ENCODE peak calls at places on chromosome 15, in four cellular contexts. D is left ventricle myocardium inferior, E is cardiac fibroblast, H is heart left ventricle. M is an unnamed sample.

GRCh38 chr15:75731248-75732100 is 18.8 kb upstream of the CSPG4 start:
- DNase-seq in D (peak), E (peak), H (peak), M (peak)

GRCh38 chr15:78457101-78457500 is 19.1 kb downstream of the IREB2 start:
- DNase-seq in D (no peak), E (peak), H (no peak), M (no peak)

GRCh38 chr15:80436511-80437307 is 32.5 kb downstream of the ARNT2 start:
- DNase-seq in D (no peak), E (peak), H (no peak), M (no peak)

GRCh38 chr15:89051875-89052274 is 36.4 kb upstream of the ABHD2 start:
- DNase-seq in D (no peak), E (peak), H (no peak), M (no peak)

GRCh38 chr15:43510230-43511011 is 7.0 kb upstream of the MAP1A start:
- DNase-seq in D (peak), E (peak), H (peak), M (peak)

GRCh38 chr15:97804950-97805349 is 155.6 kb upstream of the ARRDC4 start:
- DNase-seq in D (no peak), E (no peak), H (no peak), M (no peak)

GRCh38 chr15:79615754-79616153 is 183.6 kb downstream of the MINAR1 start:
- DNase-seq in D (peak), E (no peak), H (peak), M (peak)

GRCh38 chr15:50166216-50166615 is 15.8 kb upstream of the SLC27A2 start:
- DNase-seq in D (no peak), E (peak), H (no peak), M (no peak)

GRCh38 chr15:26472661-26473060 is 300.2 kb downstream of the GABRB3 start:
- DNase-seq in D (no peak), E (no peak), H (no peak), M (no peak)

GRCh38 chr15:45536951-45537350 is 14.4 kb upstream of the SLC30A4 start:
- DNase-seq in D (no peak), E (no peak), H (no peak), M (no peak)

GRCh38 chr15:23596736-23597135 is 31.3 kb downstream of the MKRN3 start:
- DNase-seq in D (no peak), E (no peak), H (no peak), M (no peak)

GRCh38 chr15:56272474-56272873 is 28.8 kb upstream of the RFX7 start:
- DNase-seq in D (no peak), E (peak), H (no peak), M (no peak)

GRCh38 chr15:88644741-88645140 is 5.9 kb downstream of the ISG20 start:
- DNase-seq in D (no peak), E (no peak), H (no peak), M (no peak)

GRCh38 chr15:63341898-63342297 is 39.7 kb downstream of the CA12 start:
- DNase-seq in D (no peak), E (no peak), H (no peak), M (no peak)

GRCh38 chr15:70555713-70556112 is 207.6 kb downstream of the UACA start:
- DNase-seq in D (no peak), E (no peak), H (no peak), M (no peak)

GRCh38 chr15:42002333-42002732 is 18.5 kb downstream of the PLA2G4E start:
- DNase-seq in D (no peak), E (no peak), H (no peak), M (no peak)

GRCh38 chr15:58966698-58967097 is 20.8 kb upstream of the RNF111 start:
- DNase-seq in D (no peak), E (peak), H (no peak), M (no peak)
- TF ChIP-seq CTCF in D (no peak), E (no peak), H (no peak), M (no peak)

DNA sequence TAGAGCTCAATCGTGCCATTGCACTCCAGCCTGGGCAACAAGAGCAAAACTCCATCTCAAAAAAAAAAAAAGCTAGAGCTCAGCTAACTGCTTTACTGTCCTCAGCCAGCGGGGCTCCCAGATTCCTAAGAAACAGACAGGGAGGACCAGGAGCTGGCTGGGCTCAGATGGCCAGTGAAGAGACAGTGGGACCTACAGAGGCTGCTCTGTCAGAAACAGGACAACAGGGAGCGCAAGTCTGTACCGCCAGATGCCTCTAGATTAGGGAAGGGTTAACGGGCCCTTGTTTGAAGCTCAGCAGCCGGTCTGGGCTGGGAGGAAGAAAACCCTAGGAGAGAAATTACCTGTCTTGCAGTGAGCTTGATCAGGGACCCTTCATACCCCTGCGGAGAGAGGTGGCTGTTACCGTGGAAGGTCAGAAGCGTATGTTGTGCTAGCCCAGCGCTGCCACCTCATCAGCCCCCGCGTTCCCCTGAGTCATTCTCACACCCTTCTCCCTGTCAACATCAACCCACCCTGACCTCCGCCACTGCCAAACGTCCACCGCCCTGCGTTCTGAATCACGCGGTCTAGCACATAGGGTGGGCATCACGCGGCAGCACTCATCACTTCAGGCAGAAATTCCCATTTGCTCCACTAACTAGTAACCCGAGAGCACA is 25.3 kb downstream of the RBPMS2 start:
- DNase-seq in D (peak), E (peak), H (peak), M (peak)
- TF ChIP-seq CTCF in D (peak), E (no peak), H (peak), M (peak)

GRCh38 chr15:92163641-92164040 is 230.0 kb upstream of the ST8SIA2 start:
- DNase-seq in D (no peak), E (no peak), H (no peak), M (no peak)
- TF ChIP-seq CTCF in D (no peak), E (no peak), H (no peak), M (no peak)

GRCh38 chr15:98853161-98853560 is 154.4 kb downstream of the PGPEP1L start:
- DNase-seq in D (peak), E (peak), H (peak), M (peak)
- TF ChIP-seq CTCF in D (no peak), E (no peak), H (peak), M (no peak)

M was measured in heart right ventricle.